ENCODE peak calls at places on chromosome 16, in ten cellular contexts. L is A549, E is NCI-H1694, W is memory B cell, J is AG04450, H is GM03348, M is AML-193, D is frontal cortex, U is SW480, T is endothelial cell. Q is an unnamed sample.

GRCh38 chr16:56841233-56841632 is 23.8 kb upstream of the SLC12A3 start:
- DNase-seq in J (no peak), W (no peak), U (no peak), E (no peak), H (peak; percentile 64), L (no peak), T (no peak), D (no peak), M (no peak), Q (no peak)

GRCh38 chr16:24753437-24753836 is 24.0 kb downstream of the TNRC6A start:
- DNase-seq in U (no peak), W (no peak), H (no peak), J (no peak), M (no peak), L (no peak), D (no peak), T (no peak), E (no peak), Q (no peak)

GRCh38 chr16:73023752-73024570 is 24.0 kb downstream of the ZFHX3 start:
- DNase-seq in M (no peak), D (no peak), H (no peak), U (no peak), J (no peak), L (no peak), W (no peak), E (no peak), T (no peak), Q (no peak)

GRCh38 chr16:55812951-55813350 is 19.9 kb downstream of the CES1 start:
- DNase-seq in D (no peak), M (no peak), T (no peak), E (no peak), W (no peak), U (no peak), H (no peak), J (no peak), L (no peak), Q (no peak)

GRCh38 chr16:25691519-25692091 is at the start of gene HS3ST4:
- DNase-seq in E (no peak), U (no peak), L (no peak), D (peak; percentile 55), T (peak; percentile 38), J (no peak), M (no peak), W (no peak), H (peak; percentile 33), Q (no peak)

GRCh38 chr16:66265556-66266133 is 100.8 kb upstream of the CDH5 start:
- DNase-seq in D (no peak), L (no peak), T (no peak), U (no peak), J (no peak), M (no peak), W (no peak), E (no peak), H (no peak), Q (no peak)

GRCh38 chr16:50558913-50559312 is 10.7 kb downstream of the NKD1 start:
- DNase-seq in D (no peak), W (no peak), H (no peak), M (no peak), J (no peak), E (no peak), U (no peak), T (no peak), L (no peak), Q (no peak)

GRCh38 chr16:27483624-27484023 is 66.1 kb downstream of the GTF3C1 start:
- DNase-seq in U (no peak), M (no peak), J (no peak), L (no peak), D (no peak), W (no peak), E (no peak), T (no peak), H (no peak), Q (no peak)

GRCh38 chr16:76970087-76970744 is 220.8 kb upstream of the MON1B start:
- DNase-seq in L (peak; percentile 33), U (peak; percentile 1), M (no peak), T (no peak), W (no peak), E (no peak), D (no peak), J (no peak), H (no peak), Q (no peak)

GRCh38 chr16:19933740-19934139 is 49.1 kb upstream of the GPRC5B start:
- DNase-seq in U (no peak), J (no peak), D (no peak), L (no peak), M (no peak), H (no peak), W (no peak), E (no peak), T (no peak), Q (no peak)

GRCh38 chr16:2042666-2043295 is 4.9 kb downstream of the NTHL1 start:
- DNase-seq in H (no peak), L (no peak), T (no peak), U (no peak), E (no peak), M (no peak), D (no peak), J (no peak), W (no peak), Q (no peak)

GRCh38 chr16:68590201-68590994 is 51.3 kb downstream of the ZFP90 start:
- DNase-seq in M (no peak), L (peak; percentile 48), D (no peak), H (peak; percentile 91), J (no peak), W (no peak), U (no peak), E (peak; percentile 6), T (peak; percentile 85), Q (peak; percentile 72)

GRCh38 chr16:78147846-78148535 is 48.5 kb downstream of the WWOX start:
- DNase-seq in H (no peak), L (no peak), D (no peak), W (no peak), M (no peak), U (no peak), E (no peak), J (no peak), T (peak; percentile 10), Q (peak; percentile 31)

GRCh38 chr16:73124097-73124652 is 76.2 kb upstream of the ZFHX3 start:
- DNase-seq in T (no peak), U (no peak), E (no peak), L (no peak), H (no peak), D (no peak), W (no peak), J (no peak), M (no peak), Q (no peak)

GRCh38 chr16:83785455-83785854 is 22.3 kb upstream of the HSBP1 start:
- DNase-seq in T (no peak), J (no peak), W (no peak), L (no peak), E (no peak), H (no peak), D (no peak), U (no peak), M (no peak), Q (no peak)

GRCh38 chr16:4011940-4012629 is 104.2 kb downstream of the ADCY9 start:
- DNase-seq in T (no peak), J (no peak), M (no peak), W (no peak), L (no peak), E (no peak), H (no peak), U (no peak), D (no peak), Q (no peak)

GRCh38 chr16:70380205-70380918 is 33.7 kb downstream of the DDX19A start:
- DNase-seq in D (no peak), T (peak; percentile 48), W (peak; percentile 45), L (peak; percentile 23), M (peak; percentile 75), H (peak; percentile 91), E (no peak), U (peak; percentile 79), J (peak; percentile 68), Q (no peak)

GRCh38 chr16:56634715-56635440 is 2.4 kb downstream of the MT1M start:
- DNase-seq in E (no peak), T (no peak), D (no peak), L (no peak), M (no peak), U (no peak), H (no peak), W (no peak), J (no peak), Q (no peak)

GRCh38 chr16:11309895-11310633 is 28.9 kb upstream of the PRM1 start:
- DNase-seq in E (no peak), H (no peak), J (no peak), T (no peak), M (no peak), W (peak; percentile 58), L (no peak), U (no peak), D (no peak), Q (no peak)

GRCh38 chr16:2350500-2350899 is 10.0 kb upstream of the ABCA3 start:
- DNase-seq in J (no peak), M (no peak), T (no peak), H (no peak), E (no peak), U (no peak), L (no peak), D (no peak), W (no peak), Q (no peak)

GRCh38 chr16:19116711-19117449 is 3.1 kb downstream of the ITPRIPL2 start:
- DNase-seq in D (no peak), M (peak; percentile 0), J (no peak), L (no peak), U (no peak), W (no peak), H (no peak), T (no peak), E (no peak), Q (no peak)

GRCh38 chr16:12300946-12301500 is 324.5 kb downstream of the SNX29 start:
- DNase-seq in M (no peak), H (no peak), T (no peak), E (no peak), J (no peak), D (no peak), U (no peak), L (no peak), W (no peak), Q (no peak)

Q was measured in NCI-H1092.